ENCODE peak calls at places on chromosomes 1 and 21, in five cellular contexts. K is naive thymus-derived CD8-positive, alpha-beta T cell; F is stimulated activated CD4-positive, alpha-beta T cell treated with anti-CD3 and anti-CD28 coated beads, TNF-alpha, amount 100 ng/mL, for 24 hours; I is HCEC 1CT; R is T-cell. S is an unnamed sample.

GRCh38 chr1:238647877-238648276 is 738.5 kb upstream of the CHRM3 start:
- DNase-seq in K (no peak), F (no peak), I (peak; percentile 75), R (no peak), S (no peak)

GRCh38 chr1:9106286-9106685 is 22.6 kb downstream of the GPR157 start:
- DNase-seq in K (no peak), F (no peak), I (no peak), R (no peak), S (no peak)

GRCh38 chr1:229900220-229900619 is 166.8 kb upstream of the GALNT2 start:
- DNase-seq in K (no peak), F (no peak), I (no peak), R (no peak), S (no peak)

GRCh38 chr21:42424848-42425602 is 21.3 kb downstream of the UBASH3A start:
- DNase-seq in K (peak; percentile 90), F (peak; percentile 64), I (no peak), R (peak; percentile 81), S (peak; percentile 84)

GRCh38 chr1:32775640-32776337 is 41.4 kb downstream of the YARS1 start:
- DNase-seq in K (no peak), F (no peak), I (peak; percentile 37), R (no peak), S (no peak)

GRCh38 chr1:232519186-232519585 is 110.7 kb downstream of the SIPA1L2 start:
- DNase-seq in K (no peak), F (no peak), I (no peak), R (no peak), S (no peak)

GRCh38 chr1:45802343-45803298 is 791 bp upstream of the MAST2 start:
- DNase-seq in K (no peak), F (no peak), I (peak; percentile 99), R (no peak), S (peak; percentile 8)

GRCh38 chr1:229047161-229047840 is 223.6 kb upstream of the RAB4A start:
- DNase-seq in K (no peak), F (no peak), I (no peak), R (no peak), S (no peak)

GRCh38 chr1:1440941-1441888 is 5.7 kb downstream of the VWA1 start:
- DNase-seq in K (peak; percentile 53), F (peak; percentile 64), I (peak; percentile 20), R (no peak), S (peak; percentile 56)

GRCh38 chr1:99504287-99504686 is 141.6 kb upstream of the PALMD start:
- DNase-seq in K (no peak), F (no peak), I (no peak), R (no peak), S (no peak)

GRCh38 chr1:224212618-224213037 is 29.6 kb downstream of the DEGS1 start:
- DNase-seq in K (no peak), F (no peak), I (no peak), R (no peak), S (no peak)

GRCh38 chr1:88983791-88984552 is 8.5 kb downstream of the KYAT3 start:
- DNase-seq in K (peak; percentile 72), F (no peak), I (peak; percentile 39), R (no peak), S (no peak)

GRCh38 chr1:100535264-100535663 is 2.7 kb upstream of the GPR88 start:
- DNase-seq in K (no peak), F (no peak), I (no peak), R (no peak), S (no peak)

GRCh38 chr21:27423906-27424595 is 457.2 kb upstream of the ADAMTS5 start:
- DNase-seq in K (no peak), F (no peak), I (peak; percentile 49), R (no peak), S (no peak)

GRCh38 chr1:59137968-59138367 is 158.9 kb upstream of the FGGY start:
- DNase-seq in K (no peak), F (no peak), I (no peak), R (no peak), S (no peak)

GRCh38 chr1:29649375-29650040 is 413.2 kb downstream of the PTPRU start:
- DNase-seq in K (no peak), F (no peak), I (no peak), R (no peak), S (no peak)

GRCh38 chr1:94783342-94784264 is 36.6 kb upstream of the SLC44A3 start:
- DNase-seq in K (no peak), F (no peak), I (peak; percentile 84), R (no peak), S (no peak)

GRCh38 chr1:190452272-190452848 is 25.3 kb downstream of the BRINP3 start:
- DNase-seq in K (no peak), F (no peak), I (no peak), R (no peak), S (no peak)

GRCh38 chr1:234629026-234629425 is 19.0 kb upstream of the IRF2BP2 start:
- DNase-seq in K (no peak), F (no peak), I (no peak), R (no peak), S (no peak)

GRCh38 chr1:64241069-64241468 is 37.6 kb downstream of the UBE2U start:
- DNase-seq in K (no peak), F (no peak), I (no peak), R (no peak), S (no peak)

GRCh38 chr1:226044514-226045132 is 17.9 kb upstream of the H3-3A start:
- DNase-seq in K (no peak), F (no peak), I (no peak), R (no peak), S (no peak)